ENCODE peak calls at places on chromosomes 1 and 21, in eight cellular contexts. One of them, this sample, is unnamed.

GRCh38 chr1:198534540-198535413 is 5.7 kb downstream of the ATP6V1G3 start:
- DNase-seq in activated CD4-positive, alpha-beta T cell treated with anti-CD3 and anti-CD28 coated beads, Interleukin-2, amount 50 U/mL, for 4 hours: no peak
- DNase-seq in substantia nigra: no peak
- DNase-seq in SIG-M5: no peak
- DNase-seq in progenitor cell of endocrine pancreas: no peak
- DNase-seq in non-pigmented ciliary epithelial cell: no peak
- DNase-seq in choroid plexus epithelial cell: no peak
- DNase-seq in Peyer's patch: no peak
- DNase-seq in this sample: no peak

GRCh38 chr1:116012716-116013115 is 36.4 kb downstream of the SLC22A15 start:
- DNase-seq in activated CD4-positive, alpha-beta T cell treated with anti-CD3 and anti-CD28 coated beads, Interleukin-2, amount 50 U/mL, for 4 hours: no peak
- DNase-seq in substantia nigra: no peak
- DNase-seq in SIG-M5: no peak
- DNase-seq in progenitor cell of endocrine pancreas: no peak
- DNase-seq in non-pigmented ciliary epithelial cell: no peak
- DNase-seq in choroid plexus epithelial cell: no peak
- DNase-seq in Peyer's patch: no peak
- DNase-seq in this sample: no peak

GRCh38 chr1:77824083-77824482 is 44.6 kb downstream of the MIGA1 start:
- DNase-seq in activated CD4-positive, alpha-beta T cell treated with anti-CD3 and anti-CD28 coated beads, Interleukin-2, amount 50 U/mL, for 4 hours: no peak
- DNase-seq in substantia nigra: no peak
- DNase-seq in SIG-M5: no peak
- DNase-seq in progenitor cell of endocrine pancreas: no peak
- DNase-seq in non-pigmented ciliary epithelial cell: peak
- DNase-seq in choroid plexus epithelial cell: peak
- DNase-seq in Peyer's patch: no peak
- DNase-seq in this sample: no peak

GRCh38 chr1:205220421-205220820 is 7.3 kb upstream of the TMCC2 start:
- DNase-seq in activated CD4-positive, alpha-beta T cell treated with anti-CD3 and anti-CD28 coated beads, Interleukin-2, amount 50 U/mL, for 4 hours: no peak
- DNase-seq in substantia nigra: no peak
- DNase-seq in SIG-M5: no peak
- DNase-seq in progenitor cell of endocrine pancreas: no peak
- DNase-seq in non-pigmented ciliary epithelial cell: no peak
- DNase-seq in choroid plexus epithelial cell: no peak
- DNase-seq in Peyer's patch: no peak
- DNase-seq in this sample: no peak

GRCh38 chr1:243950166-243950565 is 100.1 kb upstream of the AKT3 start:
- DNase-seq in activated CD4-positive, alpha-beta T cell treated with anti-CD3 and anti-CD28 coated beads, Interleukin-2, amount 50 U/mL, for 4 hours: no peak
- DNase-seq in substantia nigra: no peak
- DNase-seq in SIG-M5: no peak
- DNase-seq in progenitor cell of endocrine pancreas: no peak
- DNase-seq in non-pigmented ciliary epithelial cell: peak
- DNase-seq in choroid plexus epithelial cell: peak
- DNase-seq in Peyer's patch: no peak
- DNase-seq in this sample: no peak

GRCh38 chr1:67053535-67053784 is 488 bp downstream of the SLC35D1 start:
- DNase-seq in activated CD4-positive, alpha-beta T cell treated with anti-CD3 and anti-CD28 coated beads, Interleukin-2, amount 50 U/mL, for 4 hours: no peak
- DNase-seq in substantia nigra: peak
- DNase-seq in SIG-M5: no peak
- DNase-seq in progenitor cell of endocrine pancreas: peak
- DNase-seq in non-pigmented ciliary epithelial cell: no peak
- DNase-seq in choroid plexus epithelial cell: no peak
- DNase-seq in Peyer's patch: no peak
- DNase-seq in this sample: peak

GRCh38 chr1:68230901-68231626 is 1.3 kb downstream of the WLS start:
- DNase-seq in activated CD4-positive, alpha-beta T cell treated with anti-CD3 and anti-CD28 coated beads, Interleukin-2, amount 50 U/mL, for 4 hours: no peak
- DNase-seq in substantia nigra: no peak
- DNase-seq in SIG-M5: no peak
- DNase-seq in progenitor cell of endocrine pancreas: peak
- DNase-seq in non-pigmented ciliary epithelial cell: no peak
- DNase-seq in choroid plexus epithelial cell: no peak
- DNase-seq in Peyer's patch: peak
- DNase-seq in this sample: no peak

GRCh38 chr1:208264469-208265126 is 20.4 kb upstream of the PLXNA2 start:
- DNase-seq in activated CD4-positive, alpha-beta T cell treated with anti-CD3 and anti-CD28 coated beads, Interleukin-2, amount 50 U/mL, for 4 hours: no peak
- DNase-seq in substantia nigra: no peak
- DNase-seq in SIG-M5: no peak
- DNase-seq in progenitor cell of endocrine pancreas: no peak
- DNase-seq in non-pigmented ciliary epithelial cell: no peak
- DNase-seq in choroid plexus epithelial cell: no peak
- DNase-seq in Peyer's patch: no peak
- DNase-seq in this sample: no peak

GRCh38 chr1:58067082-58067481 is 479.4 kb downstream of the OMA1 start:
- DNase-seq in activated CD4-positive, alpha-beta T cell treated with anti-CD3 and anti-CD28 coated beads, Interleukin-2, amount 50 U/mL, for 4 hours: no peak
- DNase-seq in substantia nigra: no peak
- DNase-seq in SIG-M5: no peak
- DNase-seq in progenitor cell of endocrine pancreas: no peak
- DNase-seq in non-pigmented ciliary epithelial cell: no peak
- DNase-seq in choroid plexus epithelial cell: no peak
- DNase-seq in Peyer's patch: no peak
- DNase-seq in this sample: no peak

GRCh38 chr1:98048234-98048633 is 127.4 kb upstream of the DPYD start:
- DNase-seq in activated CD4-positive, alpha-beta T cell treated with anti-CD3 and anti-CD28 coated beads, Interleukin-2, amount 50 U/mL, for 4 hours: peak
- DNase-seq in substantia nigra: peak
- DNase-seq in SIG-M5: no peak
- DNase-seq in progenitor cell of endocrine pancreas: peak
- DNase-seq in non-pigmented ciliary epithelial cell: peak
- DNase-seq in choroid plexus epithelial cell: peak
- DNase-seq in Peyer's patch: peak
- DNase-seq in this sample: peak

GRCh38 chr1:156259805-156260204 is 11.9 kb upstream of the PAQR6 start:
- DNase-seq in activated CD4-positive, alpha-beta T cell treated with anti-CD3 and anti-CD28 coated beads, Interleukin-2, amount 50 U/mL, for 4 hours: no peak
- DNase-seq in substantia nigra: peak
- DNase-seq in SIG-M5: no peak
- DNase-seq in progenitor cell of endocrine pancreas: no peak
- DNase-seq in non-pigmented ciliary epithelial cell: no peak
- DNase-seq in choroid plexus epithelial cell: peak
- DNase-seq in Peyer's patch: no peak
- DNase-seq in this sample: no peak

GRCh38 chr1:84570436-84571149 is 3.6 kb downstream of the CTBS start:
- DNase-seq in activated CD4-positive, alpha-beta T cell treated with anti-CD3 and anti-CD28 coated beads, Interleukin-2, amount 50 U/mL, for 4 hours: no peak
- DNase-seq in substantia nigra: no peak
- DNase-seq in SIG-M5: no peak
- DNase-seq in progenitor cell of endocrine pancreas: no peak
- DNase-seq in non-pigmented ciliary epithelial cell: no peak
- DNase-seq in choroid plexus epithelial cell: peak
- DNase-seq in Peyer's patch: no peak
- DNase-seq in this sample: no peak

GRCh38 chr1:183569141-183569540 is 21.1 kb downstream of the NCF2 start:
- DNase-seq in activated CD4-positive, alpha-beta T cell treated with anti-CD3 and anti-CD28 coated beads, Interleukin-2, amount 50 U/mL, for 4 hours: no peak
- DNase-seq in substantia nigra: no peak
- DNase-seq in SIG-M5: no peak
- DNase-seq in progenitor cell of endocrine pancreas: no peak
- DNase-seq in non-pigmented ciliary epithelial cell: no peak
- DNase-seq in choroid plexus epithelial cell: peak
- DNase-seq in Peyer's patch: no peak
- DNase-seq in this sample: no peak

GRCh38 chr1:183885142-183885735 is 80.3 kb downstream of the RGL1 start:
- DNase-seq in activated CD4-positive, alpha-beta T cell treated with anti-CD3 and anti-CD28 coated beads, Interleukin-2, amount 50 U/mL, for 4 hours: no peak
- DNase-seq in substantia nigra: no peak
- DNase-seq in SIG-M5: no peak
- DNase-seq in progenitor cell of endocrine pancreas: no peak
- DNase-seq in non-pigmented ciliary epithelial cell: no peak
- DNase-seq in choroid plexus epithelial cell: peak
- DNase-seq in Peyer's patch: no peak
- DNase-seq in this sample: no peak

GRCh38 chr1:53316058-53316741 is 11.7 kb downstream of the LRP8 start:
- DNase-seq in activated CD4-positive, alpha-beta T cell treated with anti-CD3 and anti-CD28 coated beads, Interleukin-2, amount 50 U/mL, for 4 hours: no peak
- DNase-seq in substantia nigra: no peak
- DNase-seq in SIG-M5: no peak
- DNase-seq in progenitor cell of endocrine pancreas: no peak
- DNase-seq in non-pigmented ciliary epithelial cell: no peak
- DNase-seq in choroid plexus epithelial cell: peak
- DNase-seq in Peyer's patch: no peak
- DNase-seq in this sample: no peak

GRCh38 chr1:227780101-227781044 is 35.1 kb upstream of the PRSS38 start:
- DNase-seq in activated CD4-positive, alpha-beta T cell treated with anti-CD3 and anti-CD28 coated beads, Interleukin-2, amount 50 U/mL, for 4 hours: no peak
- DNase-seq in substantia nigra: no peak
- DNase-seq in SIG-M5: no peak
- DNase-seq in progenitor cell of endocrine pancreas: no peak
- DNase-seq in non-pigmented ciliary epithelial cell: no peak
- DNase-seq in choroid plexus epithelial cell: no peak
- DNase-seq in Peyer's patch: peak
- DNase-seq in this sample: no peak

GRCh38 chr21:41921089-41921819 is 32.6 kb downstream of the C2CD2 start:
- DNase-seq in activated CD4-positive, alpha-beta T cell treated with anti-CD3 and anti-CD28 coated beads, Interleukin-2, amount 50 U/mL, for 4 hours: no peak
- DNase-seq in substantia nigra: no peak
- DNase-seq in SIG-M5: no peak
- DNase-seq in progenitor cell of endocrine pancreas: no peak
- DNase-seq in non-pigmented ciliary epithelial cell: no peak
- DNase-seq in choroid plexus epithelial cell: no peak
- DNase-seq in Peyer's patch: no peak
- DNase-seq in this sample: no peak

GRCh38 chr1:34928865-34929496 is 469 bp downstream of the DLGAP3 start:
- DNase-seq in activated CD4-positive, alpha-beta T cell treated with anti-CD3 and anti-CD28 coated beads, Interleukin-2, amount 50 U/mL, for 4 hours: no peak
- DNase-seq in substantia nigra: no peak
- DNase-seq in SIG-M5: no peak
- DNase-seq in progenitor cell of endocrine pancreas: no peak
- DNase-seq in non-pigmented ciliary epithelial cell: no peak
- DNase-seq in choroid plexus epithelial cell: no peak
- DNase-seq in Peyer's patch: no peak
- DNase-seq in this sample: no peak

GRCh38 chr1:179754031-179754624 is 11.0 kb downstream of the FAM163A start:
- DNase-seq in activated CD4-positive, alpha-beta T cell treated with anti-CD3 and anti-CD28 coated beads, Interleukin-2, amount 50 U/mL, for 4 hours: no peak
- DNase-seq in substantia nigra: no peak
- DNase-seq in SIG-M5: no peak
- DNase-seq in progenitor cell of endocrine pancreas: no peak
- DNase-seq in non-pigmented ciliary epithelial cell: peak
- DNase-seq in choroid plexus epithelial cell: peak
- DNase-seq in Peyer's patch: no peak
- DNase-seq in this sample: no peak

GRCh38 chr1:58944439-58944838 is 160.6 kb upstream of the JUN start:
- DNase-seq in activated CD4-positive, alpha-beta T cell treated with anti-CD3 and anti-CD28 coated beads, Interleukin-2, amount 50 U/mL, for 4 hours: no peak
- DNase-seq in substantia nigra: no peak
- DNase-seq in SIG-M5: no peak
- DNase-seq in progenitor cell of endocrine pancreas: no peak
- DNase-seq in non-pigmented ciliary epithelial cell: no peak
- DNase-seq in choroid plexus epithelial cell: no peak
- DNase-seq in Peyer's patch: no peak
- DNase-seq in this sample: no peak

GRCh38 chr1:171188388-171189266 is 3.5 kb downstream of the FMO2 start:
- DNase-seq in activated CD4-positive, alpha-beta T cell treated with anti-CD3 and anti-CD28 coated beads, Interleukin-2, amount 50 U/mL, for 4 hours: peak
- DNase-seq in substantia nigra: peak
- DNase-seq in SIG-M5: no peak
- DNase-seq in progenitor cell of endocrine pancreas: no peak
- DNase-seq in non-pigmented ciliary epithelial cell: peak
- DNase-seq in choroid plexus epithelial cell: peak
- DNase-seq in Peyer's patch: no peak
- DNase-seq in this sample: peak

GRCh38 chr1:111653695-111654094 is 34.1 kb downstream of the RAP1A start:
- DNase-seq in activated CD4-positive, alpha-beta T cell treated with anti-CD3 and anti-CD28 coated beads, Interleukin-2, amount 50 U/mL, for 4 hours: no peak
- DNase-seq in substantia nigra: no peak
- DNase-seq in SIG-M5: no peak
- DNase-seq in progenitor cell of endocrine pancreas: no peak
- DNase-seq in non-pigmented ciliary epithelial cell: no peak
- DNase-seq in choroid plexus epithelial cell: no peak
- DNase-seq in Peyer's patch: no peak
- DNase-seq in this sample: no peak

GRCh38 chr1:23092447-23092846 is 73.2 kb downstream of the KDM1A start:
- DNase-seq in activated CD4-positive, alpha-beta T cell treated with anti-CD3 and anti-CD28 coated beads, Interleukin-2, amount 50 U/mL, for 4 hours: no peak
- DNase-seq in substantia nigra: no peak
- DNase-seq in SIG-M5: no peak
- DNase-seq in progenitor cell of endocrine pancreas: no peak
- DNase-seq in non-pigmented ciliary epithelial cell: no peak
- DNase-seq in choroid plexus epithelial cell: no peak
- DNase-seq in Peyer's patch: no peak
- DNase-seq in this sample: no peak

GRCh38 chr1:46652321-46653100 is 15.7 kb downstream of the ATPAF1 start:
- DNase-seq in activated CD4-positive, alpha-beta T cell treated with anti-CD3 and anti-CD28 coated beads, Interleukin-2, amount 50 U/mL, for 4 hours: no peak
- DNase-seq in substantia nigra: no peak
- DNase-seq in SIG-M5: no peak
- DNase-seq in progenitor cell of endocrine pancreas: no peak
- DNase-seq in non-pigmented ciliary epithelial cell: no peak
- DNase-seq in choroid plexus epithelial cell: no peak
- DNase-seq in Peyer's patch: no peak
- DNase-seq in this sample: no peak

GRCh38 chr21:36321325-36322082 is 1.5 kb downstream of the MORC3 start:
- DNase-seq in activated CD4-positive, alpha-beta T cell treated with anti-CD3 and anti-CD28 coated beads, Interleukin-2, amount 50 U/mL, for 4 hours: no peak
- DNase-seq in substantia nigra: no peak
- DNase-seq in SIG-M5: no peak
- DNase-seq in progenitor cell of endocrine pancreas: no peak
- DNase-seq in non-pigmented ciliary epithelial cell: no peak
- DNase-seq in choroid plexus epithelial cell: peak
- DNase-seq in Peyer's patch: no peak
- DNase-seq in this sample: no peak

GRCh38 chr21:43764576-43765495 is 11.3 kb downstream of the CSTB start:
- DNase-seq in activated CD4-positive, alpha-beta T cell treated with anti-CD3 and anti-CD28 coated beads, Interleukin-2, amount 50 U/mL, for 4 hours: no peak
- DNase-seq in substantia nigra: no peak
- DNase-seq in SIG-M5: no peak
- DNase-seq in progenitor cell of endocrine pancreas: no peak
- DNase-seq in non-pigmented ciliary epithelial cell: no peak
- DNase-seq in choroid plexus epithelial cell: peak
- DNase-seq in Peyer's patch: no peak
- DNase-seq in this sample: no peak

GRCh38 chr1:204885288-204885711 is 14.6 kb downstream of the NFASC start:
- DNase-seq in activated CD4-positive, alpha-beta T cell treated with anti-CD3 and anti-CD28 coated beads, Interleukin-2, amount 50 U/mL, for 4 hours: no peak
- DNase-seq in substantia nigra: peak
- DNase-seq in SIG-M5: no peak
- DNase-seq in progenitor cell of endocrine pancreas: no peak
- DNase-seq in non-pigmented ciliary epithelial cell: no peak
- DNase-seq in choroid plexus epithelial cell: no peak
- DNase-seq in Peyer's patch: no peak
- DNase-seq in this sample: no peak